ENCODE peak calls at places on chromosomes 6 and 20, in nine cellular contexts. V is Kasumi-1, T is SHP77, B is lower lobe of right lung, E is HTR-8/SVneo, F is AG09319, L is H54, O is foreskin fibroblast, P is amniotic epithelial cell. S is an unnamed sample.

GRCh38 chr20:3796477-3797225 is 541 bp downstream of the CDC25B start:
- DNase-seq in V (no peak), T (no peak), B (no peak), E (no peak), F (no peak), L (no peak), O (no peak), P (no peak), S (no peak)

GRCh38 chr6:63504777-63505384 is 67.4 kb upstream of the LOC128125822 start:
- DNase-seq in V (no peak), T (no peak), B (no peak), E (no peak), F (no peak), L (no peak), O (no peak), P (no peak), S (no peak)

GRCh38 chr20:50052550-50052949 is 60.4 kb downstream of the UBE2V1 start:
- DNase-seq in V (no peak), T (no peak), B (no peak), E (no peak), F (no peak), L (no peak), O (no peak), P (no peak), S (no peak)

GRCh38 chr6:6320901-6321300 is 439 bp upstream of the F13A1 start:
- DNase-seq in V (no peak), T (no peak), B (no peak), E (no peak), F (no peak), L (no peak), O (peak), P (no peak), S (no peak)

GRCh38 chr20:50731055-50731929 is at the start of gene PARD6B:
- DNase-seq in V (peak), T (peak), B (peak), E (peak), F (peak), L (peak), O (peak), P (peak), S (peak)

GRCh38 chr20:22495789-22496188 is 88.6 kb downstream of the FOXA2 start:
- DNase-seq in V (no peak), T (no peak), B (no peak), E (no peak), F (no peak), L (no peak), O (no peak), P (no peak), S (no peak)

GRCh38 chr6:40848038-40848437 is 191.0 kb downstream of the UNC5CL start:
- DNase-seq in V (no peak), T (no peak), B (no peak), E (no peak), F (no peak), L (peak), O (peak), P (peak), S (no peak)

GRCh38 chr6:110250838-110251237 is 70.6 kb downstream of the CDC40 start:
- DNase-seq in V (no peak), T (no peak), B (no peak), E (no peak), F (no peak), L (no peak), O (no peak), P (no peak), S (no peak)

GRCh38 chr6:34011298-34011697 is 134.6 kb downstream of the GRM4 start:
- DNase-seq in V (no peak), T (no peak), B (peak), E (no peak), F (no peak), L (no peak), O (no peak), P (no peak), S (no peak)

GRCh38 chr6:122066200-122066599 is 333.3 kb upstream of the HSF2 start:
- DNase-seq in V (no peak), T (no peak), B (no peak), E (no peak), F (no peak), L (no peak), O (no peak), P (no peak), S (no peak)

GRCh38 chr6:37988131-37988530 is 168.6 kb downstream of the ZFAND3 start:
- DNase-seq in V (no peak), T (no peak), B (no peak), E (no peak), F (no peak), L (no peak), O (no peak), P (peak), S (no peak)

GRCh38 chr6:26122005-26122388 is 34.8 kb downstream of the HFE start:
- DNase-seq in V (no peak), T (no peak), B (no peak), E (no peak), F (no peak), L (no peak), O (no peak), P (no peak), S (no peak)

GRCh38 chr6:82178084-82178758 is 69.3 kb downstream of the IBTK start:
- DNase-seq in V (peak), T (peak), B (no peak), E (peak), F (peak), L (no peak), O (peak), P (peak), S (no peak)

GRCh38 chr20:63183422-63184146 is 32.3 kb downstream of the YTHDF1 start:
- DNase-seq in V (peak), T (peak), B (peak), E (peak), F (no peak), L (peak), O (peak), P (peak), S (peak)

GRCh38 chr6:77926198-77926752 is 273.4 kb downstream of the MEI4 start:
- DNase-seq in V (peak), T (no peak), B (no peak), E (no peak), F (no peak), L (no peak), O (no peak), P (no peak), S (no peak)

GRCh38 chr20:2798814-2799213 is 1.6 kb downstream of the CPXM1 start:
- DNase-seq in V (peak), T (no peak), B (no peak), E (no peak), F (no peak), L (peak), O (peak), P (no peak), S (no peak)

GRCh38 chr6:139534472-139535115 is 160.1 kb upstream of the CITED2 start:
- DNase-seq in V (peak), T (no peak), B (no peak), E (no peak), F (no peak), L (no peak), O (no peak), P (peak), S (no peak)

GRCh38 chr6:4405609-4406212 is 270.3 kb upstream of the ECI2 start:
- DNase-seq in V (no peak), T (no peak), B (no peak), E (no peak), F (no peak), L (no peak), O (no peak), P (no peak), S (no peak)

GRCh38 chr6:166860392-166860791 is 96.0 kb downstream of the RNASET2 start:
- DNase-seq in V (no peak), T (no peak), B (no peak), E (no peak), F (no peak), L (no peak), O (no peak), P (no peak), S (no peak)

GRCh38 chr6:136031982-136032381 is 180.5 kb downstream of the PDE7B start:
- DNase-seq in V (peak), T (peak), B (no peak), E (peak), F (no peak), L (no peak), O (peak), P (peak), S (no peak)

GRCh38 chr6:63663147-63663877 is 27.7 kb downstream of the PHF3 start:
- DNase-seq in V (no peak), T (no peak), B (no peak), E (peak), F (no peak), L (peak), O (peak), P (peak), S (no peak)